ENCODE peak calls at places on chromosomes 4 and X, in eight cellular contexts. V, R, X, Z, D, B, J and N are unnamed samples. For H3K4me1, the result is how much of the 10 kb centered on the place peaks cover.

GRCh38 chr4:48970471-48970921 is 15.6 kb upstream of the CWH43 start:
- DNase-seq in B (no peak), R (no peak), V (no peak), X (no peak), D (no peak), Z (no peak), J (no peak), N (no peak)

GRCh38 chrX:17438221-17438620 is 63.2 kb downstream of the NHS start:
- DNase-seq in X (no peak), J (no peak), Z (no peak), V (no peak), D (no peak), R (no peak), B (no peak), N (no peak)

GRCh38 chr4:160091631-160092030 is 988.8 kb downstream of the RAPGEF2 start:
- DNase-seq in B (no peak), D (no peak), J (no peak), R (no peak), Z (no peak), V (no peak), X (no peak), N (no peak)

GRCh38 chr4:92304073-92304472 is 307 bp downstream of the GRID2 start:
- DNase-seq in X (no peak), Z (no peak), R (no peak), D (no peak), B (no peak), J (no peak), V (no peak), N (no peak)

GRCh38 chrX:96576358-96576757 is 108.3 kb upstream of the DIAPH2 start:
- DNase-seq in B (no peak), J (no peak), R (no peak), Z (no peak), X (no peak), V (no peak), D (no peak), N (no peak)

GRCh38 chr4:142547974-142548373 is 298.1 kb downstream of the INPP4B start:
- DNase-seq in D (no peak), J (no peak), X (no peak), B (no peak), Z (no peak), R (no peak), V (no peak), N (no peak)

GRCh38 chrX:23803931-23804381 is 21.0 kb downstream of the SAT1 start:
- DNase-seq in Z (peak), V (no peak), X (peak), J (no peak), B (no peak), R (no peak), D (no peak), N (peak)

GRCh38 chr4:185583813-185584212 is 48.5 kb upstream of the PDLIM3 start:
- DNase-seq in Z (no peak), B (no peak), V (no peak), D (no peak), J (no peak), R (no peak), X (no peak), N (no peak)

GRCh38 chr4:185424905-185425599 is 712 bp downstream of the UFSP2 start:
- DNase-seq in B (no peak), D (no peak), V (no peak), X (no peak), R (no peak), J (no peak), Z (no peak), N (no peak)

GRCh38 chr4:113146876-113147358 is 97.5 kb downstream of the ANK2 start:
- DNase-seq in B (peak), V (peak), Z (no peak), J (no peak), D (no peak), R (peak), X (no peak), N (no peak)

GRCh38 chr4:10761903-10762302 is 77.3 kb upstream of the CLNK start:
- DNase-seq in X (no peak), D (no peak), J (no peak), R (no peak), Z (no peak), B (no peak), V (no peak), N (no peak)

GRCh38 chr4:165610679-165611551 is 232.1 kb downstream of the CPE start:
- DNase-seq in B (no peak), Z (no peak), R (no peak), J (no peak), X (no peak), V (no peak), D (no peak), N (no peak)

GRCh38 chr4:40842725-40843401 is 93.1 kb downstream of the NSUN7 start:
- DNase-seq in R (no peak), Z (no peak), X (no peak), J (no peak), V (no peak), D (no peak), B (no peak), N (no peak)

GRCh38 chr4:40845136-40845910 is 95.6 kb downstream of the NSUN7 start:
- DNase-seq in J (no peak), X (no peak), R (no peak), Z (no peak), B (no peak), D (no peak), V (no peak), N (no peak)

GRCh38 chr4:40842318-40842717 is 92.6 kb downstream of the NSUN7 start:
- DNase-seq in R (peak), J (no peak), X (peak), D (no peak), B (no peak), V (peak), Z (no peak), N (no peak)

GRCh38 chr4:40844261-40844660 is 94.5 kb downstream of the NSUN7 start:
- DNase-seq in X (no peak), Z (no peak), R (no peak), B (no peak), V (no peak), D (no peak), J (no peak), N (no peak)

GRCh38 chr4:40843696-40844095 is 93.9 kb downstream of the NSUN7 start:
- DNase-seq in Z (no peak), X (no peak), J (no peak), V (no peak), B (no peak), D (peak), R (no peak), N (peak)
- TF ChIP-seq CTCF in Z (no peak), X (no peak), J (peak), V (no peak), B (no peak), D (peak), R (no peak), N (no peak)

DNA sequence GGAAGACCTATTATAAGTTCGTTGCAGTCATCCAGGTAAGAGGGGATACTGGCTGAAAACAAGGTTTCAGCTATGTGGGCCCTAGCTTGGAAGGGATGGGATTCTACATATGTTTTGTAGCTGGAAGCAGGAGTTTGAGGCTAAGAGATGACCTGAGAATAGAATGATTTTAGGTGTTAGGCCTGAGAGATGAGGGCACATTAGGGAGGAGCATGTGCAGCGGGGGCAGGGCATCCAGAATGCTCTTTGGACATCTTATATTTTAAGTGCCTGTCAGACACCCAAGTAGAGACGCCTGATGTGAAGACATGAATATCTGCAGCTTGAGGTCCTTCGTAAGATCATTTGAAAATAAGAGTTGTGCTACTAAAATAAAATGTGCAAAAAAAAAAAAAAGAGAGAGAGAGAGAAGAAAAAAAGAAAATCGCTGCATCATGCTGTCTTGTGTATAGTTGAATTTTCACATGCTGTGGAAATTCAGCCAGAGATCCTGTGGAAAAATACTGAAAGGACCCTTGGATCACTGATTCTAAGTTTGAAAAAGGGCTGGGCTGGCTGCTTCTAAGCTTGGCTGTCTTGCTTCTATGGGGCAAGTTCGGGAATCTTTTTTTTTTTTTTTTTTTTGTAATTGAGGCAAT is 340.9 kb upstream of the GATB start:
- DNase-seq in V (no peak), R (no peak), J (no peak), D (no peak), Z (no peak), X (no peak), B (no peak), N (no peak)
- H3K4me1 ChIP-seq in V (under half), R (under half), J (under half), D (under half), Z (under half), X (under half), B (under half), N (under half)

GRCh38 chrX:87578978-87579377 is 61.4 kb downstream of the KLHL4 start:
- DNase-seq in V (no peak), R (no peak), J (no peak), B (no peak), X (no peak), D (no peak), Z (no peak), N (no peak)
- TF ChIP-seq CTCF in V (no peak), R (no peak), J (no peak), B (no peak), X (no peak), D (peak), Z (no peak), N (no peak)

DNA sequence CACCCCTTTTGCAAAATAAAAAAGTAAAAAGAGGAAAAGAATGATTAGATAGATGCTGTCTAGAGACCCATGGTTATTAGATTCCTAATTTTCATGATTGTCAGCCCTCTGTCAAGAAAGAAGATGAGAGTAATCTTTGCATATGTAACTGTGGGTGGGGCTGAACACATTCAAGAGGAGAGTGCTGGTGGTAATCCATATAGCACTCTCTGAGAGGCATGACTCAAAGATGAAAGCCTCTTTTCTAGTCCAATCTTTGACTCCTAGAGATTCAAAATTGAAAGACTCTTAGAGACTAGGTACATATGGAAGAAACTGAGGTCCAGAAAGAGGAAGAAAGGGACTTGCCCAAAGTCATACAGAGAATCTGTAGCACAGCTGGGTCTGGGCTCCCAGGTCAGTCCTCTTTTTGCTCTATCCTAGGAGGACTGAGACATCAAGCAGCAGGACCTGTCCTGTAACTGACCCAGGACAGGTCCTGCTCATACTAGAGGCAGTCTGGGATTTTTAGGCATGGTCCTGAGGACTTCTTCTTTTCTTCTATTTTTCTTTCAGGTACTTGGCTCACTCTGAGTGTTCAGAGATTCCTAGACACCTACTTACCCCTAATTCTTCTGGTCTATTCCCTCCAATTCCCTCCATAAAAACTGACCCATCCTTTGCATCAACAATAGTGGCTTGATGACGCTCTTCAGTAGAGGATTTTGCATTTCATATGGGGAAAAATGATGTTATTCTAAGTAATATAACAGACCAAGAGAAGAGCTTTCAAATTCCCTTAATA is 23.8 kb downstream of the VSIG4 start:
- DNase-seq in Z (no peak), B (no peak), X (no peak), R (no peak), D (no peak), J (no peak), V (no peak), N (no peak)
- H3K4me1 ChIP-seq in Z (under half), B (under half), X (under half), R (under half), D (under half), J (under half), V (under half), N (under half)

GRCh38 chr4:126396121-126396520 is 1081.4 kb downstream of the FAT4 start:
- DNase-seq in X (no peak), R (no peak), J (no peak), B (no peak), Z (no peak), V (no peak), D (no peak), N (no peak)

GRCh38 chr4:126395661-126396060 is 1080.9 kb downstream of the FAT4 start:
- DNase-seq in D (no peak), R (no peak), B (no peak), Z (no peak), X (no peak), J (no peak), V (no peak), N (no peak)

GRCh38 chr4:126396703-126397102 is 1081.9 kb downstream of the FAT4 start:
- DNase-seq in X (no peak), Z (no peak), R (no peak), V (no peak), B (no peak), J (no peak), D (no peak), N (no peak)
- TF ChIP-seq CTCF in X (no peak), Z (no peak), R (no peak), V (no peak), B (no peak), J (no peak), D (no peak), N (no peak)

DNA sequence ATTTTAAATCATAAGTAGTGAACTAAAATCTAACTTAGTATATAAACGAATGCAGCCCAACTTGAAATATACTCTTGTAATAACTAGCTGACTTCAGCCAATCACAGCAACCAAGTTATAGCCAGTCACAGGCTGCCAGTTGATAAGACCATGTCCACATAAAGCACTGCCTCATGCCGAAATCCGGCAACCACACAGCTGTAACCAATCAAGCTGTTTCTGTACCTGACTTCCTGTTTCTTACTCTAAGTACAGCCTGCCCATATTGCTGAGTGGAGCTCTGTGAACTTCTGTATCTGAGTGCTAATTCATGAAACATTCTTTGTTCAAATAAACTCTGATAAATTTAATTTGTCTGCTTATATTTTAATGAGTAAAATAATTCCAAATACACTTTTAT is 805.3 kb upstream of the EPHA5 start:
- DNase-seq in B (no peak), Z (no peak), J (no peak), X (no peak), D (no peak), V (no peak), R (no peak), N (no peak)
- H3K4me1 ChIP-seq in B (under half), Z (under half), J (under half), X (under half), D (under half), V (under half), R (under half), N (under half)

GRCh38 chr4:109094061-109094460 is 208.4 kb downstream of the COL25A1 start:
- DNase-seq in R (no peak), B (no peak), V (no peak), D (no peak), J (no peak), Z (no peak), X (no peak), N (no peak)
- TF ChIP-seq CTCF in R (no peak), B (no peak), V (no peak), D (no peak), J (no peak), Z (no peak), X (no peak), N (no peak)

GRCh38 chr4:6889101-6889735 is 20.4 kb upstream of the TBC1D14 start:
- DNase-seq in Z (no peak), R (no peak), J (peak), B (no peak), D (no peak), V (no peak), X (no peak), N (no peak)
- H3K4me1 ChIP-seq in Z (under half), R (under half), J (under half), B (under half), D (half or more), V (under half), X (under half), N (under half)

GRCh38 chr4:6764976-6765620 is 17.4 kb upstream of the KIAA0232 start:
- DNase-seq in R (no peak), V (no peak), X (no peak), D (no peak), Z (no peak), J (no peak), B (no peak), N (no peak)

GRCh38 chr4:6765703-6766102 is 16.8 kb upstream of the KIAA0232 start:
- DNase-seq in Z (no peak), D (no peak), X (no peak), B (no peak), V (no peak), R (no peak), J (no peak), N (no peak)

GRCh38 chr4:6761540-6762243 is 20.8 kb upstream of the KIAA0232 start:
- DNase-seq in X (no peak), D (no peak), J (peak), V (no peak), Z (no peak), R (no peak), B (no peak), N (no peak)

GRCh38 chr4:6762244-6762615 is 20.3 kb upstream of the KIAA0232 start:
- DNase-seq in R (no peak), J (no peak), X (no peak), D (no peak), Z (no peak), B (no peak), V (no peak), N (no peak)

GRCh38 chr4:6763330-6763851 is 19.1 kb upstream of the KIAA0232 start:
- DNase-seq in R (no peak), D (peak), B (no peak), J (peak), V (no peak), X (no peak), Z (no peak), N (peak)
- TF ChIP-seq CTCF in R (no peak), D (peak), B (no peak), J (no peak), V (no peak), X (no peak), Z (no peak), N (no peak)